ENCODE peak calls at places on chromosomes 3 and 15, in ten cellular contexts. N is bronchial epithelial cell, J is B cell, S is heart right ventricle, D is fibroblast of pulmonary artery, B is uterus, Y is testis, L is activated B cell treated with CpG ODN at 0.5 μM for 24 hours, C is choroid plexus epithelial cell, P is foreskin fibroblast. R is an unnamed sample.

GRCh38 chr3:195566797-195567196 is 16.9 kb downstream of the APOD start:
- DNase-seq in J (no peak), D (no peak), L (no peak), C (no peak), P (no peak), Y (no peak), S (no peak), N (no peak), B (no peak), R (peak)

GRCh38 chr15:67188551-67189218 is 65.8 kb downstream of the AAGAB start:
- DNase-seq in J (no peak), L (no peak), N (no peak), Y (peak), B (peak), C (peak), S (peak), D (peak), P (peak), R (no peak)

GRCh38 chr3:126311338-126311978 is 45.8 kb downstream of the KLF15 start:
- DNase-seq in P (no peak), D (no peak), C (no peak), S (no peak), J (no peak), Y (no peak), B (no peak), N (no peak), L (no peak), R (no peak)

GRCh38 chr15:31328425-31328998 is 1.9 kb downstream of the KLF13 start:
- DNase-seq in J (peak), B (no peak), S (no peak), C (peak), N (peak), D (peak), Y (peak), P (peak), L (peak), R (peak)

GRCh38 chr3:13715167-13715954 is 164.5 kb downstream of the WNT7A start:
- DNase-seq in Y (peak), S (peak), B (no peak), C (no peak), N (no peak), P (no peak), L (peak), J (no peak), D (no peak), R (no peak)

GRCh38 chr15:91193059-91193715 is 93.1 kb downstream of the SV2B start:
- DNase-seq in C (no peak), L (no peak), B (no peak), S (no peak), D (no peak), P (no peak), Y (no peak), J (no peak), N (no peak), R (no peak)

GRCh38 chr3:136255672-136256406 is 5.7 kb downstream of the PCCB start:
- DNase-seq in P (no peak), L (no peak), S (no peak), N (no peak), C (no peak), Y (no peak), D (no peak), J (no peak), B (no peak), R (no peak)

GRCh38 chr3:58387650-58388546 is 45.7 kb downstream of the PDHB start:
- DNase-seq in P (no peak), S (no peak), J (no peak), D (no peak), N (no peak), B (no peak), Y (no peak), C (no peak), L (no peak), R (no peak)

GRCh38 chr3:53805463-53806159 is 40.6 kb downstream of the CHDH start:
- DNase-seq in J (no peak), L (no peak), Y (no peak), B (no peak), S (no peak), D (no peak), P (no peak), N (no peak), C (no peak), R (no peak)

GRCh38 chr15:70160803-70161565 is 63.3 kb upstream of the TLE3 start:
- DNase-seq in S (peak), B (no peak), J (no peak), P (no peak), L (no peak), N (no peak), D (no peak), C (no peak), Y (no peak), R (no peak)

GRCh38 chr3:85255954-85256353 is 297.2 kb downstream of the CADM2 start:
- DNase-seq in N (no peak), Y (no peak), J (no peak), C (peak), D (no peak), L (no peak), B (no peak), S (no peak), P (no peak), R (no peak)

GRCh38 chr3:185318136-185318535 is 44.8 kb upstream of the MAP3K13 start:
- DNase-seq in L (no peak), P (no peak), S (no peak), Y (no peak), C (peak), J (no peak), N (peak), D (peak), B (no peak), R (peak)

GRCh38 chr3:4935347-4935746 is 43.9 kb upstream of the BHLHE40 start:
- DNase-seq in Y (no peak), B (no peak), S (no peak), J (no peak), D (no peak), C (peak), N (peak), P (no peak), L (no peak), R (peak)

GRCh38 chr3:87461036-87461435 is 184.7 kb upstream of the POU1F1 start:
- DNase-seq in L (no peak), S (no peak), J (no peak), C (no peak), P (no peak), D (no peak), B (no peak), Y (no peak), N (peak), R (no peak)

GRCh38 chr15:83581381-83581780 is 72.5 kb upstream of the ADAMTSL3 start:
- DNase-seq in Y (no peak), P (no peak), L (no peak), J (no peak), S (no peak), C (peak), N (no peak), D (no peak), B (no peak), R (no peak)

GRCh38 chr3:126620743-126621142 is 34.2 kb downstream of the TXNRD3 start:
- DNase-seq in B (no peak), J (no peak), D (peak), N (no peak), P (no peak), C (peak), Y (no peak), L (no peak), S (no peak), R (no peak)

GRCh38 chr3:133928136-133928893 is 32.6 kb upstream of the RAB6B start:
- DNase-seq in D (no peak), P (no peak), Y (no peak), C (no peak), N (no peak), S (no peak), B (no peak), J (peak), L (no peak), R (peak)

GRCh38 chr3:40143283-40144090 is 166.0 kb upstream of the EIF1B start:
- DNase-seq in L (no peak), S (no peak), P (peak), J (no peak), D (no peak), C (no peak), Y (no peak), N (no peak), B (no peak), R (no peak)

GRCh38 chr3:37249294-37249693 is 74.9 kb upstream of the LRRFIP2 start:
- DNase-seq in L (no peak), S (no peak), J (no peak), D (no peak), N (no peak), B (no peak), C (no peak), Y (no peak), P (no peak), R (no peak)

GRCh38 chr3:156728267-156728985 is 54.0 kb downstream of the TIPARP start:
- DNase-seq in Y (no peak), C (no peak), L (no peak), B (no peak), J (no peak), N (peak), S (no peak), D (no peak), P (peak), R (no peak)

GRCh38 chr3:197549261-197549885 is 6.4 kb downstream of the BDH1 start:
- DNase-seq in L (no peak), N (no peak), Y (no peak), D (no peak), B (no peak), C (peak), S (no peak), P (no peak), J (no peak), R (no peak)

GRCh38 chr15:38299216-38299615 is 46.6 kb downstream of the SPRED1 start:
- DNase-seq in C (peak), J (no peak), S (no peak), P (peak), Y (no peak), N (no peak), D (peak), B (no peak), L (no peak), R (no peak)

GRCh38 chr15:25481208-25481862 is 42.5 kb upstream of the UBE3A start:
- DNase-seq in N (peak), D (no peak), S (no peak), C (no peak), J (no peak), Y (no peak), L (no peak), B (no peak), P (no peak), R (no peak)

GRCh38 chr15:66852064-66852905 is 150.2 kb downstream of the SMAD6 start:
- DNase-seq in Y (peak), L (no peak), N (no peak), D (no peak), C (no peak), J (no peak), B (no peak), P (no peak), S (no peak), R (no peak)

GRCh38 chr3:52099006-52099405 is 42.6 kb upstream of the DUSP7 start:
- DNase-seq in S (no peak), D (no peak), P (no peak), C (no peak), Y (no peak), N (peak), L (no peak), B (no peak), J (no peak), R (peak)

GRCh38 chr3:15286022-15286421 is 46.4 kb downstream of the SH3BP5 start:
- DNase-seq in N (no peak), P (no peak), D (no peak), C (no peak), Y (no peak), J (no peak), S (no peak), L (no peak), B (no peak), R (no peak)

GRCh38 chr3:196563721-196564225 is 4.6 kb downstream of the WDR53 start:
- DNase-seq in N (peak), Y (no peak), C (peak), B (no peak), S (no peak), D (peak), P (no peak), L (no peak), J (no peak), R (no peak)

GRCh38 chr15:78914027-78914764 is 30.6 kb downstream of the CTSH start:
- DNase-seq in D (no peak), Y (peak), N (no peak), J (no peak), C (peak), S (peak), P (no peak), L (no peak), B (peak), R (peak)

GRCh38 chr15:88940110-88940675 is 27.0 kb upstream of the MFGE8 start:
- DNase-seq in N (no peak), L (no peak), D (no peak), S (no peak), J (no peak), Y (no peak), P (no peak), B (no peak), C (no peak), R (no peak)

GRCh38 chr15:70635895-70636294 is 127.5 kb downstream of the UACA start:
- DNase-seq in J (no peak), D (no peak), N (no peak), C (no peak), Y (no peak), S (no peak), P (no peak), L (no peak), B (no peak), R (no peak)

DNA sequence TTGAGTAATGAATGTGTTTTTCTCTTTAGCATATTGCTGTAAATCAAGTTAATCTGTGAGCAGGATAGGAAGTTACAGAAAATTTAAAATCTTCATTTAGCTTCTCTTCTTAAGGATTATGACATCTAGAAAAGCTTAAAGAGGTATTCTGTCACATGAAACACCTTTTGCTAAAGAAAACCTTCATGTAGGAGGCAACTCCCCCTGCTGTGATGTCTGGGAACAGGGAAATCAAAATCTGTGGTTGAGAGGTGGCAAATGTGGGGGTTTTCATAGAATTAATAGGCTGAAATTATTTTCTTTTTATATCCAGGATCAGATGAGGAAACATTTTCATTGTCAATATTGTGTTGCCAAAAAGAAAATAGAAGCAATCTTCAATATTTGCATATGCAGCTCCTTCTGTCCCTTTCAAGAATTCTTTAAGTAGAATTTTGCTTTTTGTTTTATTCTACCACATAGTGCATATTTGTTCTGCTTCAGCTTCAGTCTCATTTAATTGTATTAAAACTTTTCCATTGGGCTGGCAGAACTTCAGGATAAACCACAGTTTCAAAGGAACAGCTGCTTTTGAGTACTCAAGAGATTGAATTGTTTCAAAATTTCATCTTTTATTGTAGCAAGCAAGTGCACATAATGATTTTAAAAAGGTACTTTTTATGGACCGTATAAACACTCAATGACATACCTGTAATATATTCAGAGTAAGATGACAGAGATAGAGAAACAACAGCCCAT is 128.4 kb downstream of the RAP2B start:
- DNase-seq in B (no peak), N (peak), P (no peak), L (no peak), Y (no peak), S (no peak), D (no peak), C (peak), J (peak), R (peak)
- TF ChIP-seq CTCF in B (no peak), N (peak), P (peak), L (no peak), Y (no peak), S (peak), D (peak), C (peak), J (no peak), R (peak)

DNA sequence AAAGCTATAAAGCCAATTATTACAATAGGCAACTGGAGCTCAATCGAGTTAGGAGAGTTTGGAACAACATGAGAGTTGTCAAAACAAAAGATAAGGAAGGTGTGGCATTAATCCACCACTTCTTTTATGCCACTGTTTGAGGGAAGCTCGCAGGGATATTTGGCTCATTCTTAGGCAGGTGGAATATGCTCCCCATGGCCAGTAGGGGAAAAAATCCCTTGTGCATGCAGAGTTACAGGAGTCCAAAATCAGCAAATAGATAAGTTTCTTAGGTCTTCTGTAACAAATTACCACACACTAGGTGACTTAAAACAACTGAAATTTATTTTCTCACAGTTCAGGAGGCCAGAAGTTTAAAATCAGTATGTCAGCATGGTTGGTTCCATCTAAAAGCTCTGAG is 135.4 kb upstream of the SYNPR start:
- DNase-seq in J (no peak), N (no peak), P (no peak), D (no peak), Y (no peak), S (no peak), C (no peak), L (no peak), B (no peak), R (no peak)
- TF ChIP-seq CTCF in J (no peak), N (no peak), P (no peak), D (no peak), Y (no peak), S (no peak), C (no peak), L (no peak), B (no peak), R (no peak)

DNA sequence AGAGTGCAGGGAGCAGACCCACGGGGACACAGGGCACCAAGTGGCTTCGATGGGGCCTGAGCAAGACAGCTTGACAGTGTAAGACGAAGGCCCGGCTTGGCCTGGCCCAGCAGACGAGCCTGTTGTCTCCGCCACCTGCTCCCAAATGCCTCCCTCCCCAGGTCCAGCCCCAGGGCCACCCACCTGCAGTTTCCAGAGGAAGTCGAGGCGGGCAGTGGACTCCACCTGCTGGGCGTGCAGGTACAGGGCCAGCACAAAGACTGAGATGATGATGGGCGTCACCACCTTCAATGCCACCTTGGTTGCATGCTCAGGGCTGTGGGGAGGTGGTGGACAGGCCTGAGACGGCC is 94.1 kb downstream of the SEC22A start:
- DNase-seq in L (no peak), J (no peak), S (no peak), D (no peak), N (no peak), B (no peak), P (no peak), C (no peak), Y (no peak), R (no peak)
- TF ChIP-seq CTCF in L (no peak), J (no peak), S (no peak), D (no peak), N (no peak), B (no peak), P (no peak), C (no peak), Y (no peak), R (no peak)

DNA sequence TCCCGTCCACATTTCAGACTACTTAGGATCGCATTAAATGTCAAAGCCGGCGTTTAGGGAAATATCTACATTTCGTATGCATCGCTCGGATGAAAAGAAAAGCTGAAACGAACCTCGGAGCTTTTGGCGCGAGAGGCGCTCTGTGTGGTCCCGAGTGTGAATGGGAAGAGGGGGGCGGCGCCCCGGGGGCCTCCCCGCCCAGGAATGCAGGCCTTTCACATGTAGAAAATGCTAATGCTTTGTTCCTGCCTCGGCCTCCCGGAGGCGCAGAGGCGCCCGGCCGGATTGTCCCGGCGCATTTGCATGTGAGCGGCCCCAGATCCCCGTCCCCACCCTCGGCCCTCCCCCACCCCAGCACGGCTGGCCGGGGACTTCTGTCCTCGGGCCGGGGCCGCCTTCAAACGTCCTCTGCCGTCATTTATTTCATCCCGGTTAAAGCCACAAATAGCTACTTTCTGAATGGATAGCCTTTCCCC is 37.0 kb upstream of the TRIM71 start:
- DNase-seq in D (peak), N (peak), C (peak), B (no peak), S (peak), J (no peak), L (no peak), P (peak), Y (peak), R (peak)
- TF ChIP-seq CTCF in D (no peak), N (peak), C (peak), B (no peak), S (no peak), J (no peak), L (no peak), P (peak), Y (no peak), R (no peak)

GRCh38 chr3:159825216-159825854 is 163.3 kb upstream of the IL12A start:
- DNase-seq in L (no peak), N (no peak), Y (no peak), C (no peak), B (no peak), J (no peak), P (no peak), D (no peak), S (no peak), R (no peak)

GRCh38 chr3:159829056-159829995 is 159.3 kb upstream of the IL12A start:
- DNase-seq in N (peak), P (peak), D (peak), Y (no peak), S (no peak), C (peak), J (no peak), B (no peak), L (no peak), R (peak)

GRCh38 chr3:159831466-159831865 is 157.2 kb upstream of the IL12A start:
- DNase-seq in C (no peak), P (no peak), J (no peak), B (no peak), N (no peak), Y (no peak), D (no peak), L (no peak), S (no peak), R (no peak)

GRCh38 chr3:159830523-159831151 is 158.0 kb upstream of the IL12A start:
- DNase-seq in B (no peak), D (no peak), N (no peak), J (no peak), C (peak), Y (no peak), S (no peak), L (no peak), P (peak), R (no peak)

DNA sequence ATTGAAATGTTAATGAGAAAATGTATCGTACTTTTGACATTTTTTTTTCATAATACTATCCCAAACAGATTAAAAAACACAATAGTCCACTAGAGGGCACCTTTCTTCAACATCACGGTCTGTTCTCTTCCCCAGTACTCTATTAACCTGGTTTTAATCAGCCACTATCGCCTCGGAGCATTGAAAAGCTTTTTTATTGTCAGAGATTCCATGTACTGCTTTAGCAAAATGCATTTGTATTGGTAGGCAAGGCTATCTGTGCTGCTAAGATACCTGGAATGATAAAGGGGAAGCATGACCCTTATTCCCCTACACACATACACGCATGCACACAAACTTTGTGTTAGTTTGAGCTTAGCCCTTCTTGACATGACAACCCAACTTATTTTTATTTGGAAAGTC is 160.1 kb upstream of the IL12A start:
- DNase-seq in Y (no peak), N (peak), C (peak), B (no peak), P (peak), S (no peak), L (no peak), D (peak), J (peak), R (no peak)
- TF ChIP-seq CTCF in Y (peak), N (peak), C (peak), B (peak), P (peak), S (peak), L (no peak), D (peak), J (peak), R (peak)

R was measured in Calu3.